ENCODE peak calls at places on chromosomes 1 and 21, in seven cellular contexts. N is progenitor cell of endocrine pancreas, T is osteocyte, P is AML-193, O is left lobe of liver, B is ascending aorta, X is cortex of kidney. C is an unnamed sample.
A peak's percentile ranks its signal among the peaks of the same experiment; 100 is the strongest.

GRCh38 chr1:112614460-112615065 is 4.4 kb downstream of the ST7L start:
- DNase-seq in N (no peak), B (no peak), O (no peak), P (peak; percentile 55), X (no peak), T (no peak), C (peak; percentile 52)

GRCh38 chr1:2840036-2840809 is 38.7 kb upstream of the TTC34 start:
- DNase-seq in X (no peak), N (no peak), O (no peak), P (no peak), T (no peak), B (no peak), C (no peak)

GRCh38 chr1:114235956-114236355 is 82.3 kb upstream of the SYT6 start:
- DNase-seq in O (no peak), N (no peak), P (no peak), X (no peak), T (no peak), B (no peak), C (no peak)

GRCh38 chr1:24020032-24020431 is 39.9 kb upstream of the SRSF10 start:
- DNase-seq in P (no peak), T (no peak), N (no peak), X (no peak), B (peak; percentile 78), O (no peak), C (no peak)

GRCh38 chr21:46145159-46145839 is 10.1 kb downstream of the FTCD start:
- DNase-seq in P (no peak), X (no peak), T (no peak), N (no peak), B (no peak), O (peak; percentile 52), C (no peak)

GRCh38 chr1:21904725-21905520 is 32.2 kb downstream of the HSPG2 start:
- DNase-seq in X (no peak), P (no peak), B (peak; percentile 94), N (no peak), T (peak; percentile 80), O (no peak), C (no peak)

GRCh38 chr21:37937668-37938067 is 21.4 kb upstream of the KCNJ6 start:
- DNase-seq in X (no peak), B (no peak), O (no peak), T (no peak), N (no peak), P (no peak), C (no peak)

GRCh38 chr1:116861137-116861536 is 48.6 kb upstream of the PTGFRN start:
- DNase-seq in O (no peak), B (no peak), X (no peak), T (no peak), N (no peak), P (no peak), C (peak; percentile 36)

GRCh38 chr1:32703479-32704291 is 1.1 kb upstream of the SYNC start:
- DNase-seq in O (no peak), P (no peak), N (no peak), B (peak; percentile 91), X (no peak), T (peak; percentile 96), C (no peak)

GRCh38 chr1:184255560-184255959 is 131.3 kb upstream of the C1orf21 start:
- DNase-seq in X (no peak), N (no peak), T (no peak), P (no peak), O (no peak), B (no peak), C (no peak)

GRCh38 chr1:247172956-247173355 is 1.1 kb upstream of the ZNF124 start:
- DNase-seq in P (peak; percentile 90), B (no peak), X (no peak), T (no peak), O (no peak), N (no peak), C (no peak)

GRCh38 chr1:235500971-235501540 is 3.2 kb downstream of the B3GALNT2 start:
- DNase-seq in N (no peak), P (no peak), O (no peak), B (no peak), X (no peak), T (no peak), C (no peak)

GRCh38 chr1:54854376-54855020 is 32.5 kb downstream of the DHCR24 start:
- DNase-seq in T (no peak), X (no peak), O (no peak), B (no peak), N (no peak), P (no peak), C (no peak)

GRCh38 chr1:6000444-6001288 is 8.4 kb upstream of the NPHP4 start:
- DNase-seq in X (no peak), N (no peak), P (no peak), T (no peak), B (no peak), O (no peak), C (no peak)

GRCh38 chr1:172146149-172146850 is 274.2 kb upstream of the C1orf105 start:
- DNase-seq in T (no peak), N (no peak), O (no peak), P (no peak), B (no peak), X (no peak), C (no peak)

GRCh38 chr1:114641377-114641776 is 28.5 kb downstream of the DENND2C start:
- DNase-seq in T (no peak), O (no peak), P (no peak), N (no peak), X (no peak), B (no peak), C (no peak)

GRCh38 chr1:40625476-40626382 is 39.8 kb downstream of the RIMS3 start:
- DNase-seq in B (peak; percentile 58), X (no peak), P (no peak), O (no peak), T (no peak), N (no peak), C (no peak)

GRCh38 chr1:172745014-172745413 is 86.1 kb downstream of the FASLG start:
- DNase-seq in B (no peak), X (no peak), P (peak; percentile 75), T (no peak), N (no peak), O (no peak), C (peak; percentile 10)

GRCh38 chr1:55993608-55994251 is 585.6 kb downstream of the PLPP3 start:
- DNase-seq in N (no peak), B (no peak), O (no peak), X (no peak), T (no peak), P (no peak), C (no peak)

GRCh38 chr1:204419064-204419403 is 7.4 kb upstream of the PPP1R15B start:
- DNase-seq in P (no peak), N (no peak), B (no peak), T (no peak), O (peak; percentile 49), X (no peak), C (no peak)

GRCh38 chr1:186617860-186618780 is 62.1 kb downstream of the PTGS2 start:
- DNase-seq in B (peak; percentile 68), N (no peak), O (peak; percentile 49), T (no peak), X (no peak), P (peak; percentile 93), C (no peak)

GRCh38 chr21:28086861-28087581 is 905.7 kb downstream of the LTN1 start:
- DNase-seq in B (no peak), X (no peak), N (no peak), O (no peak), T (no peak), P (no peak), C (no peak)

GRCh38 chr1:38454749-38455441 is 404.7 kb downstream of the RRAGC start:
- DNase-seq in X (no peak), B (no peak), O (no peak), N (no peak), T (peak; percentile 46), P (no peak), C (no peak)

GRCh38 chr1:72557446-72558049 is 275.2 kb upstream of the NEGR1 start:
- DNase-seq in N (no peak), X (no peak), O (no peak), P (peak; percentile 22), B (no peak), T (no peak), C (no peak)

GRCh38 chr1:206932271-206932670 is 10.5 kb upstream of the FCMR start:
- DNase-seq in O (no peak), P (no peak), N (no peak), X (no peak), T (no peak), B (no peak), C (no peak)